ENCODE peak calls at places on chromosome 20, in four cellular contexts. J, W, K and G are unnamed samples.

GRCh38 chr20:32510601-32511357 is 74.4 kb downstream of the NOL4L start:
- DNase-seq in W (no peak), K (no peak), J (no peak), G (peak; percentile 57)

GRCh38 chr20:5065489-5066383 is 54.0 kb downstream of the PCNA start:
- DNase-seq in W (peak; percentile 68), K (no peak), J (peak; percentile 25), G (peak; percentile 58)

GRCh38 chr20:1423625-1424106 is 30.8 kb upstream of the FKBP1A start:
- DNase-seq in J (no peak), W (no peak), K (peak; percentile 67), G (peak; percentile 32)

GRCh38 chr20:42276718-42277117 is 658.5 kb upstream of the CHD6 start:
- DNase-seq in W (no peak), J (no peak), K (no peak), G (no peak)

GRCh38 chr20:35446356-35447078 is 8.5 kb upstream of the GDF5 start:
- DNase-seq in W (no peak), K (no peak), J (no peak), G (no peak)

GRCh38 chr20:25315418-25316210 is 67.7 kb downstream of the PYGB start:
- DNase-seq in J (no peak), K (peak; percentile 34), W (peak; percentile 57), G (no peak)

GRCh38 chr20:32091888-32092346 is 17.6 kb upstream of the TM9SF4 start:
- DNase-seq in K (peak; percentile 80), J (peak; percentile 68), W (peak; percentile 78), G (peak; percentile 80)

GRCh38 chr20:25038591-25039015 is 19.3 kb downstream of the ACSS1 start:
- DNase-seq in J (no peak), K (no peak), W (no peak), G (no peak)

GRCh38 chr20:50722466-50723155 is 8.8 kb upstream of the PARD6B start:
- DNase-seq in K (no peak), J (no peak), W (no peak), G (no peak)

GRCh38 chr20:25066386-25066785 is 8.4 kb upstream of the ACSS1 start:
- DNase-seq in J (no peak), W (no peak), K (peak; percentile 11), G (peak; percentile 17)

GRCh38 chr20:2005359-2005758 is 11.5 kb upstream of the PDYN start:
- DNase-seq in W (no peak), J (no peak), K (no peak), G (no peak)

GRCh38 chr20:35700625-35701148 is 1.5 kb downstream of the ROMO1 start:
- DNase-seq in K (no peak), J (no peak), W (peak; percentile 59), G (no peak)

DNA sequence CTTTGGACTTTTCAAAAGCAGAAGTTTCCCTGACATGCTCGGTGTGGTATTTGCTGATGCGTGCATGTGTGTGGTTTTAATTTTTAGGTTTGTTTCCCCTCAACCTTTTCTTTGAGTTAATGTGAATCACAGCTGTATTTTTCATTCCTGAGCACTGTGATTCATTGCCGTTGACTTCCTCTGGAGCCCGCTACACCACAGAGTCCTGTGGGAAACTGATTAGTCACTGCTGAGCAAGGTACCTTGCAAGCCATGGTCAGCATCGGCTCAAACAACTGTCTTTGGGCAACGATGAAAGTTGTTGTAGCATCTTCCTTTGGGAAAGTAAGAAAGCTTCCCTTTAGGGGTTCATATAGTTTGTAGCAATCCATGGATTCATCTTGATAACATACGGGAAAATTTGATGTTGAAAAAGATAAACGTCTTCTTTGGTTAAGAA is 57.5 kb downstream of the RIN2 start:
- DNase-seq in J (peak; percentile 58), K (no peak), W (peak; percentile 57), G (no peak)
- TF ChIP-seq POLR2A in J (no peak), K (no peak), W (no peak), G (no peak)

DNA sequence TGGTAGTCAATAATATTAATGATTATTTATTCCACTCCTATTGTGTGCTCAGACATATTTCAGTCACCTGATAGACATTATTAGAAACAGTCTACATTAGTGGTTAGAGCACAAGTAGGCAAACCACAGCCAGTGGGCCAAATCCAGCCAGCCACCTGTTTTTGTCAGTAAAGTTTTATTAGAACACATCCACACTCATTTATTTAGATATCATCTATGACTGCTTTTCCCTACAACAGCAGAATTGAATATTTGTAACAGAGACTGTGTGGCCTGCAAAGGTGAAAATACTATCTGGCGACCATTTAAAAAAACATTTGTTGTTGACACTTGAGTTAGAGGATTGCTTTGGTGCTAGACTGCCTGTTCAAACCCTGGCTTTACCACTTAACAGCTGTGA is 220.0 kb upstream of the ZFP64 start:
- DNase-seq in K (no peak), J (no peak), W (no peak), G (no peak)
- TF ChIP-seq POLR2A in K (no peak), J (no peak), W (no peak), G (no peak)

GRCh38 chr20:16362642-16363041 is 210.6 kb downstream of the KIF16B start:
- DNase-seq in W (no peak), K (no peak), J (no peak), G (no peak)
- TF ChIP-seq POLR2A in W (no peak), K (no peak), J (no peak), G (no peak)

GRCh38 chr20:62276448-62276847 is 26.3 kb upstream of the ADRM1 start:
- DNase-seq in J (no peak), K (no peak), W (no peak), G (no peak)
- TF ChIP-seq POLR2A in J (no peak), K (no peak), W (no peak), G (no peak)

GRCh38 chr20:45971425-45971674 is 653 bp downstream of the ZNF335 start:
- DNase-seq in J (no peak), W (no peak), K (no peak), G (no peak)

GRCh38 chr20:45974896-45975565 is 3.0 kb upstream of the ZNF335 start:
- DNase-seq in K (peak; percentile 19), J (no peak), W (peak; percentile 59), G (peak; percentile 9)

GRCh38 chr20:45970646-45971424 is 1.2 kb downstream of the ZNF335 start:
- DNase-seq in W (no peak), J (no peak), K (peak; percentile 65), G (no peak)

GRCh38 chr20:45971675-45972499 is at the start of gene ZNF335:
- DNase-seq in J (peak; percentile 97), W (peak; percentile 98), K (peak; percentile 96), G (peak; percentile 99)

DNA sequence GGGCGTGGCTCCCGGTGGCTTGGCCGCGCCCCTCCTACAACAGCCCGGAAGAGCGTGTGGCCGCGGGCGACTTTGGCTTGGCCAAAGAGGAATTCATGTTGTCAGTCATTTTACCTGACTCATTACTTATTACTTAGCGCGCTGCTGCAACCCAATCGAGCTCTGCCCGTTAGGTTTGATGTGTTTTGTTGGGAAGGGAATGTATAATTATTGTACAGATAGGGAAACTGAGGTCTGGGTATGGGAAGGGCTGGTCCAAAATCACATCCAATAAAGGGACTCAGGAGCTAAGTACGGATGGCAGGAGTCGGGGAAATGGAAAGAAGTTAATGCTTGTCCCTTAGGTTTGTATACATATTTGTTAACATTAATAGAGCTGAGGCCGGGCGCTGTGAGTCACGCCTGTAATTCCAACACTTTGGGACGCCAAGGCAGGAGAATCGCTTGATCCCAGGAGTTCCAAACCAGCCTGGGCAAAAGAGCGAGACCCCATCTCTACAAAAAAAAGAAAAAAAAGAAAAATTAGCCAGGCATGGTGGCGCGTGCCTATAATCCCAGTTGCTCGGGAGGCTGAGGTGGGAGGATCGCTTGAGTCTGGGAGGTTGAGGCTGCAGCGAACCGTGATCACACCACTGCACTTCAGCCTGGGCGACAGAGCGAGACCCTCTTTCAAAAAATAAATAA is 639 bp upstream of the ZNF335 start:
- DNase-seq in K (peak; percentile 47), J (no peak), W (peak; percentile 65), G (no peak)
- TF ChIP-seq POLR2A in K (no peak), J (no peak), W (no peak), G (peak; percentile 76)

GRCh38 chr20:37316775-37317170 is 27.3 kb downstream of the MANBAL start:
- DNase-seq in J (no peak), W (peak; percentile 46), K (no peak), G (no peak)

GRCh38 chr20:37314099-37314498 is 24.6 kb downstream of the MANBAL start:
- DNase-seq in W (peak; percentile 62), J (no peak), K (no peak), G (no peak)

GRCh38 chr20:37314617-37315292 is 25.3 kb downstream of the MANBAL start:
- DNase-seq in K (peak; percentile 49), W (peak; percentile 85), J (no peak), G (no peak)

GRCh38 chr20:37316116-37316774 is 26.8 kb downstream of the MANBAL start:
- DNase-seq in J (no peak), W (no peak), K (no peak), G (no peak)

GRCh38 chr20:37315293-37316110 is 26.0 kb downstream of the MANBAL start:
- DNase-seq in J (peak; percentile 83), W (peak; percentile 95), K (peak; percentile 52), G (no peak)
- TF ChIP-seq POLR2A in J (no peak), W (no peak), K (no peak), G (no peak)

GRCh38 chr20:58626076-58626475 is 25.0 kb upstream of the STX16 start:
- DNase-seq in W (no peak), J (no peak), K (no peak), G (no peak)
- TF ChIP-seq POLR2A in W (no peak), J (no peak), K (no peak), G (no peak)

GRCh38 chr20:63290677-63291472 is 2.1 kb upstream of the COL20A1 start:
- DNase-seq in W (no peak), J (no peak), K (peak; percentile 74), G (peak; percentile 62)
- TF ChIP-seq POLR2A in W (no peak), J (no peak), K (no peak), G (no peak)

DNA sequence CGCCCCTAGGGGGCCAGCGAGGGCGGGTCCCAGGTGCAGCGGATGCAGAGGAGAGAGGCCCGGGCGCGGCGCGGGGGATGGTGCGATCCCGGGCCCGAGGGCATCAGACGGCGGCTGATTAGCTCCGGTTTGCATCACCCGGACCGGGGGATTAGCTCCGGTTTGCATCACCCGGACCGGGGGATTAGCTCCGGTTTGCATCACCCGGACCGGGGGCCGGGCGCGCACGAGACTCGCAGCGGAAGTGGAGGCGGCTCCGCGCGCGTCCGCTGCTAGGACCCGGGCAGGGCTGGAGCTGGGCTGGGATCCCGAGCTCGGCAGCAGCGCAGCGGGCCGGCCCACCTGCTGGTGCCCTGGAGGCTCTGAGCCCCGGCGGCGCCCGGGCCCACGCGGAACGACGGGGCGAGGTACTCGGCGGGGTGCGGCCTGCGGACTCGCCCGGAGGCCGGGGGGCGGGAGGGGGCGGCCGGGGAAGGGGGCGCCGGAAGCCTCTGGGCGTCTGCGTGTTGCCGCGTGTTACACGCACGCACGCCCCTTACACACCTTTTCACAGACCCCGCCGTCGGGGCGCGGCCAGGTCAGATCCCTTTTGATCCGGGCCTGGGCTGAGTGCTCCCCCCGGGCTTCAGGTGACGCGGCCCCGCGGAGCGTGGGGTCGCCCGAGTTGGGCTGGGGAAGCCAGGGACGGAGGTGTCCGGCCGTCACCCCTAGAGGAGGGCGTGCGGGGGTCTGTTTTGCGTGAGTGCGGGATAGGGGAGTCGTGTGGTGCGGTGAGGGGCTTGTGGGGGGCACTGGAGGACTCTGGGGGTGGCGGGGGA is 412 bp downstream of the TRIB3 start:
- DNase-seq in W (peak; percentile 71), J (peak; percentile 59), K (peak; percentile 69), G (peak; percentile 96)
- TF ChIP-seq POLR2A in W (no peak), J (no peak), K (peak; percentile 14), G (peak; percentile 54)